ENCODE peak calls at places on chromosome 17, in nine cellular contexts. Y is heart left ventricle; B is dorsolateral prefrontal cortex; Q is HCT116; J is NCI-H1417; D is CD4-positive, alpha-beta T cell; H is germinal center; N is central memory CD4-positive, alpha-beta T cell; X is GM19239. L is an unnamed sample.

GRCh38 chr17:43588664-43589435 is 42.7 kb upstream of the ETV4 start:
- DNase-seq in Y (no peak), B (no peak), Q (no peak), J (no peak), D (no peak), H (no peak), N (no peak), X (no peak), L (no peak)

GRCh38 chr17:62791235-62792121 is 16.6 kb downstream of the MARCHF10 start:
- DNase-seq in Y (no peak), B (no peak), Q (no peak), J (no peak), D (no peak), H (no peak), N (no peak), X (no peak), L (no peak)

GRCh38 chr17:71327376-71328059 is 793.3 kb upstream of the SOX9 start:
- DNase-seq in Y (no peak), B (no peak), Q (no peak), J (no peak), D (no peak), H (no peak), N (no peak), X (no peak), L (no peak)

GRCh38 chr17:66636111-66636510 is 198.8 kb upstream of the CACNG5 start:
- DNase-seq in Y (no peak), B (no peak), Q (no peak), J (no peak), D (no peak), H (no peak), N (no peak), X (no peak), L (no peak)

GRCh38 chr17:56478836-56479447 is 114.6 kb upstream of the NOG start:
- DNase-seq in Y (no peak), B (no peak), Q (peak; percentile 58), J (peak; percentile 33), D (no peak), H (peak; percentile 3), N (no peak), X (no peak), L (peak; percentile 20)

GRCh38 chr17:74455025-74455585 is 11.3 kb upstream of the CD300A start:
- DNase-seq in Y (peak; percentile 56), B (no peak), Q (no peak), J (peak; percentile 20), D (no peak), H (no peak), N (no peak), X (no peak), L (no peak)

GRCh38 chr17:63834431-63835166 is 7.1 kb upstream of the FTSJ3 start:
- DNase-seq in Y (peak; percentile 47), B (peak; percentile 70), Q (peak; percentile 83), J (peak; percentile 49), D (peak; percentile 55), H (peak; percentile 79), N (peak; percentile 65), X (peak; percentile 42), L (peak; percentile 66)

GRCh38 chr17:59696682-59697277 is 10.4 kb downstream of the PTRH2 start:
- DNase-seq in Y (no peak), B (no peak), Q (no peak), J (no peak), D (no peak), H (no peak), N (no peak), X (peak; percentile 12), L (peak; percentile 29)

GRCh38 chr17:44251062-44251461 is 16.9 kb downstream of the SLC4A1 start:
- DNase-seq in Y (no peak), B (no peak), Q (no peak), J (no peak), D (no peak), H (no peak), N (no peak), X (no peak), L (no peak)

L was measured in GM10248.